ENCODE peak calls at places on chromosomes 5 and 9, in four cellular contexts. Q, C, O and M are unnamed samples.

GRCh38 chr9:86821011-86821845 is 126.1 kb downstream of the GAS1 start:
- DNase-seq in Q (no peak), O (peak), C (no peak), M (no peak)

GRCh38 chr5:15290953-15291352 is 209.0 kb upstream of the FBXL7 start:
- DNase-seq in Q (no peak), C (no peak), O (no peak), M (no peak)

GRCh38 chr9:108105885-108106284 is 616.3 kb upstream of the KLF4 start:
- DNase-seq in O (no peak), Q (no peak), C (no peak), M (no peak)

GRCh38 chr9:86974421-86974820 is 27.1 kb upstream of the GAS1 start:
- DNase-seq in Q (no peak), C (no peak), O (no peak), M (no peak)

GRCh38 chr5:15834596-15835245 is 334.7 kb downstream of the FBXL7 start:
- DNase-seq in O (peak), Q (no peak), C (no peak), M (no peak)

GRCh38 chr5:77679791-77680190 is 41.3 kb upstream of the OTP start:
- DNase-seq in Q (no peak), C (no peak), O (no peak), M (no peak)

GRCh38 chr5:40223884-40224402 is 455.8 kb upstream of the PTGER4 start:
- DNase-seq in C (peak), O (peak), Q (no peak), M (no peak)

GRCh38 chr5:11214851-11215250 is 453.8 kb upstream of the DAP start:
- DNase-seq in C (no peak), O (no peak), Q (no peak), M (no peak)

GRCh38 chr5:53543401-53543800 is 17.0 kb upstream of the NDUFS4 start:
- DNase-seq in O (peak), Q (no peak), C (no peak), M (no peak)

GRCh38 chr9:34990908-34991832 is 1.6 kb downstream of the DNAJB5 start:
- DNase-seq in O (no peak), C (no peak), Q (no peak), M (no peak)

GRCh38 chr5:150895431-150896428 is 9.1 kb downstream of the ZNF300 start:
- DNase-seq in O (no peak), Q (no peak), C (no peak), M (no peak)

GRCh38 chr5:123285122-123286011 is 137.8 kb downstream of the CEP120 start:
- DNase-seq in C (no peak), Q (no peak), O (no peak), M (no peak)

GRCh38 chr5:16454686-16455085 is 10.9 kb downstream of the ZNF622 start:
- DNase-seq in C (no peak), Q (no peak), O (no peak), M (no peak)

GRCh38 chr9:136820947-136821332 is 13.2 kb downstream of the RABL6 start:
- DNase-seq in Q (no peak), C (no peak), O (no peak), M (no peak)

GRCh38 chr5:23084815-23085214 is 231.7 kb upstream of the CDH12 start:
- DNase-seq in Q (no peak), C (no peak), O (no peak), M (no peak)

GRCh38 chr5:67154518-67155206 is 41.9 kb downstream of the CD180 start:
- DNase-seq in O (no peak), C (no peak), Q (no peak), M (no peak)

GRCh38 chr5:154794525-154795234 is 39.5 kb downstream of the LARP1 start:
- DNase-seq in Q (no peak), C (no peak), O (no peak), M (no peak)